ENCODE peak calls at places on chromosomes 12 and 14, in ten cellular contexts. M is heart right ventricle, V is upper lobe of left lung, U is mesothelial cell of epicardium, H is fibroblast of pulmonary artery, F is neural crest cell, L is cardiac muscle cell, S is WTC11, C is spleen, N is HepG2. R is an unnamed sample.
A peak's percentile ranks its signal among the peaks of the same experiment; 100 is the strongest.

GRCh38 chr14:89267656-89268055 is 149.4 kb downstream of the FOXN3 start:
- DNase-seq in M (no peak), V (no peak), U (no peak), H (no peak), F (no peak), L (no peak), S (no peak), C (no peak), N (no peak), R (no peak)

GRCh38 chr12:3201741-3202500 is 124.7 kb downstream of the TSPAN9 start:
- DNase-seq in M (peak; percentile 63), V (no peak), U (no peak), H (no peak), F (no peak), L (peak; percentile 32), S (no peak), C (no peak), N (no peak), R (no peak)

GRCh38 chr12:27331299-27331926 is 1.2 kb upstream of the BMAL2 start:
- DNase-seq in M (no peak), V (peak; percentile 20), U (no peak), H (peak; percentile 96), F (no peak), L (no peak), S (no peak), C (no peak), N (peak; percentile 35), R (no peak)

GRCh38 chr14:93304771-93305170 is 28.1 kb downstream of the BTBD7 start:
- DNase-seq in M (no peak), V (no peak), U (no peak), H (peak; percentile 24), F (no peak), L (no peak), S (no peak), C (no peak), N (peak; percentile 25), R (no peak)

GRCh38 chr12:101414533-101415119 is 7.1 kb upstream of the ARL1 start:
- DNase-seq in M (peak; percentile 30), V (no peak), U (no peak), H (peak; percentile 76), F (peak; percentile 52), L (peak; percentile 60), S (peak; percentile 15), C (no peak), N (peak; percentile 58), R (no peak)

GRCh38 chr12:3752741-3753486 is at the start of gene CRACR2A:
- DNase-seq in M (peak; percentile 62), V (peak; percentile 63), U (peak; percentile 76), H (peak; percentile 62), F (peak; percentile 64), L (peak; percentile 71), S (peak; percentile 87), C (peak; percentile 98), N (no peak), R (peak; percentile 80)

GRCh38 chr12:122481861-122482260 is 18.9 kb downstream of the ZCCHC8 start:
- DNase-seq in M (no peak), V (no peak), U (no peak), H (no peak), F (no peak), L (no peak), S (no peak), C (no peak), N (no peak), R (no peak)

GRCh38 chr14:89348726-89349125 is 68.3 kb downstream of the FOXN3 start:
- DNase-seq in M (no peak), V (no peak), U (no peak), H (no peak), F (no peak), L (no peak), S (no peak), C (no peak), N (no peak), R (no peak)

GRCh38 chr12:3049596-3050314 is 27.4 kb upstream of the TSPAN9 start:
- DNase-seq in M (no peak), V (no peak), U (no peak), H (no peak), F (no peak), L (no peak), S (peak; percentile 7), C (peak; percentile 61), N (no peak), R (no peak)

GRCh38 chr12:58919271-58920101 is 818 bp downstream of the LRIG3 start:
- DNase-seq in M (peak; percentile 26), V (peak; percentile 29), U (peak; percentile 38), H (peak; percentile 54), F (no peak), L (peak; percentile 51), S (no peak), C (peak; percentile 75), N (peak; percentile 27), R (peak; percentile 69)

GRCh38 chr12:12180575-12180974 is 86.3 kb downstream of the LRP6 start:
- DNase-seq in M (no peak), V (no peak), U (no peak), H (no peak), F (no peak), L (no peak), S (no peak), C (no peak), N (no peak), R (no peak)

GRCh38 chr14:21099596-21099985 is 1.1 kb upstream of the ZNF219 start:
- DNase-seq in M (no peak), V (no peak), U (no peak), H (no peak), F (no peak), L (no peak), S (no peak), C (no peak), N (no peak), R (no peak)

GRCh38 chr14:92653162-92653651 is 95.2 kb downstream of the LGMN start:
- DNase-seq in M (no peak), V (no peak), U (no peak), H (no peak), F (no peak), L (no peak), S (no peak), C (no peak), N (no peak), R (no peak)

GRCh38 chr14:69495341-69495921 is 10.9 kb downstream of the PLEKHD1 start:
- DNase-seq in M (no peak), V (no peak), U (no peak), H (no peak), F (no peak), L (no peak), S (no peak), C (peak; percentile 35), N (no peak), R (no peak)

GRCh38 chr12:65300679-65301349 is 22.3 kb downstream of the MSRB3 start:
- DNase-seq in M (peak; percentile 8), V (no peak), U (no peak), H (peak; percentile 36), F (no peak), L (peak; percentile 77), S (peak; percentile 37), C (no peak), N (peak; percentile 34), R (no peak)

GRCh38 chr14:77046706-77047105 is 18.2 kb upstream of the IRF2BPL start:
- DNase-seq in M (no peak), V (no peak), U (no peak), H (no peak), F (no peak), L (no peak), S (no peak), C (no peak), N (no peak), R (no peak)

GRCh38 chr14:103372552-103373304 is 12.5 kb upstream of the MARK3 start:
- DNase-seq in M (no peak), V (peak; percentile 36), U (no peak), H (peak; percentile 87), F (no peak), L (peak; percentile 8), S (no peak), C (no peak), N (peak; percentile 48), R (no peak)

DNA sequence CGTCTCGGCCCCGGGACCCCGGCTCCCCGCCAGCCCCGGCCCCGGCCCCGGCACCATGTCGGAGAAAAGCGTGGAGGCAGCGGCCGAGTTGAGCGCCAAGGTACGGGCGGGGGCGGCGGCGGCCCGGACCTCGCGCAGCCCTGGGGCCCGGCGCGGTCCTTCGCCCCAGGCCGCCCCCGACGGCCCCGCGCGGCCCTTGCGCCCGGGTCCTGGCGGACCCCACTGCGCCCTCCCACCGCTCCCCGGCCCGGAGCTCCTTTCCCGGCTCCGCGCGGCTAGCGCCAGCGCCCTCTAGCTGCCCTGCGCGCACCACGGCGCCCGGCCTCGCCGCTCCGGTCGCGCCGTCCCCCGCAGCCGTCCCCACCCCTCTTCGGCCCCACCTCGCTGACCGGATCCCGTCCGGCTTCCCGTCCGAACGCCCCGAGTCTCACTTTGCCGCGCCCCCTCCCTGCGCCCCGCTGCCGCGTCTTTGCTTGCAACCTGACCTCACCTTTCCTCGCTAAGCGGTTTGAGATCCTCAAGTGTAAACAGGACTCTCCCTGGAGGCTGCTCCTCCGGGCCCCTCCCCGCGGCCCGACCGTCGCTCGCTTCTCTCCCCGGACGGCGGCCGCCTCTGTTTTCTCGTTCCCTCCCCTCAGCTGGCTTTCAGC is 613 bp downstream of the PTMS start:
- DNase-seq in M (peak; percentile 83), V (peak; percentile 88), U (peak; percentile 80), H (peak; percentile 67), F (peak; percentile 66), L (peak; percentile 89), S (peak; percentile 90), C (peak; percentile 94), N (peak; percentile 44), R (peak; percentile 84)
- TF ChIP-seq CTCF in M (peak; percentile 69), V (peak; percentile 91), U (peak; percentile 35), H (peak; percentile 25), F (peak; percentile 78), L (peak; percentile 50), S (peak; percentile 44), C (peak; percentile 88), N (peak; percentile 66), R (peak; percentile 77)

GRCh38 chr12:124694846-124695497 is 127.6 kb upstream of the NCOR2 start:
- DNase-seq in M (peak; percentile 74), V (no peak), U (no peak), H (peak; percentile 82), F (no peak), L (no peak), S (no peak), C (no peak), N (no peak), R (no peak)
- TF ChIP-seq CTCF in M (no peak), V (no peak), U (no peak), H (no peak), F (no peak), L (no peak), S (no peak), C (no peak), N (no peak), R (no peak)

DNA sequence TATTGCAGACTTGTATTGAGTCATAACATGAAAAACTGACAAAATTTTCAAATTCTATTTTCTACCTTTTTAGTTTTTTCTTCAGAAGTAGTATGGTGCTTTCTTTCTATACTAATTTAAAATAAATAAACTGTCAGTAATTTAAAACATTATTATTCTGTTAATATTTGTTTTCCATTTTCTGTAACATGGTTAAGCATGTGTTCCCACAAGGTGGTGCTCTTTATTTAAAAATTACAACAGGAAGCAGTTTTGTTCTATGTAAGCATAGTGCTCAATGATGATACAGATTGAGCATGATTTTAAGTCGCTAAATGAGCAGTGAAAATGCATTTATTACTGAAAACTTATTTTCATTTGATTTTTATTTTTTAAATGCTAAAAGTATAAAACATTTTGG is 114.6 kb downstream of the PPFIA2 start:
- DNase-seq in M (no peak), V (no peak), U (no peak), H (peak; percentile 69), F (no peak), L (peak; percentile 65), S (no peak), C (no peak), N (peak; percentile 38), R (no peak)
- TF ChIP-seq CTCF in M (peak; percentile 59), V (peak; percentile 54), U (peak; percentile 67), H (peak; percentile 48), F (peak; percentile 78), L (peak; percentile 50), S (no peak), C (peak; percentile 24), N (peak; percentile 43), R (peak; percentile 84)

GRCh38 chr14:74492413-74493342 is at the start of gene NPC2:
- DNase-seq in M (no peak), V (no peak), U (no peak), H (no peak), F (no peak), L (no peak), S (no peak), C (no peak), N (no peak), R (no peak)
- TF ChIP-seq CTCF in M (no peak), V (peak; percentile 3), U (no peak), H (no peak), F (no peak), L (no peak), S (no peak), C (no peak), N (no peak), R (no peak)

R was measured in type B pancreatic cell.